ENCODE peak calls at places on chromosomes 4 and X, in nine cellular contexts. One of them, this sample, is unnamed.
A peak's percentile ranks its signal among the peaks of the same experiment; 100 is the strongest.

GRCh38 chrX:120087289-120088017 is 10.0 kb upstream of the RHOXF2B start:
- DNase-seq in adrenal gland: no peak
- DNase-seq in breast epithelium: peak; percentile 20
- DNase-seq in lung: peak; percentile 15
- DNase-seq in tibial artery: no peak
- DNase-seq in astrocyte: no peak
- DNase-seq in pancreas: no peak
- DNase-seq in tibial nerve: no peak
- DNase-seq in psoas muscle: no peak
- DNase-seq in this sample: no peak

GRCh38 chrX:150164971-150165605 is 198.0 kb upstream of the MAMLD1 start:
- DNase-seq in tibial artery: no peak
- DNase-seq in adrenal gland: no peak
- DNase-seq in breast epithelium: no peak
- DNase-seq in tibial nerve: no peak
- DNase-seq in astrocyte: no peak
- DNase-seq in lung: no peak
- DNase-seq in pancreas: no peak
- DNase-seq in psoas muscle: no peak
- DNase-seq in this sample: no peak

GRCh38 chr4:159534655-159535054 is 431.8 kb downstream of the RAPGEF2 start:
- DNase-seq in tibial artery: no peak
- DNase-seq in astrocyte: no peak
- DNase-seq in adrenal gland: no peak
- DNase-seq in lung: no peak
- DNase-seq in tibial nerve: no peak
- DNase-seq in psoas muscle: no peak
- DNase-seq in breast epithelium: no peak
- DNase-seq in pancreas: no peak
- DNase-seq in this sample: no peak

GRCh38 chr4:121358473-121358872 is 22.3 kb downstream of the QRFPR start:
- DNase-seq in adrenal gland: peak; percentile 57
- DNase-seq in astrocyte: peak; percentile 35
- DNase-seq in breast epithelium: no peak
- DNase-seq in psoas muscle: no peak
- DNase-seq in lung: no peak
- DNase-seq in tibial nerve: no peak
- DNase-seq in tibial artery: no peak
- DNase-seq in pancreas: no peak
- DNase-seq in this sample: no peak

GRCh38 chrX:13662537-13662841 is 9.5 kb downstream of the TCEANC start:
- DNase-seq in adrenal gland: no peak
- DNase-seq in pancreas: no peak
- DNase-seq in tibial nerve: peak; percentile 11
- DNase-seq in lung: no peak
- DNase-seq in psoas muscle: no peak
- DNase-seq in tibial artery: no peak
- DNase-seq in astrocyte: no peak
- DNase-seq in breast epithelium: no peak
- DNase-seq in this sample: no peak

GRCh38 chr4:83606898-83607297 is 71.0 kb downstream of the GPAT3 start:
- DNase-seq in adrenal gland: no peak
- DNase-seq in breast epithelium: no peak
- DNase-seq in lung: no peak
- DNase-seq in pancreas: no peak
- DNase-seq in psoas muscle: no peak
- DNase-seq in tibial artery: no peak
- DNase-seq in astrocyte: no peak
- DNase-seq in tibial nerve: no peak
- DNase-seq in this sample: no peak

GRCh38 chr4:25916870-25917269 is 2.9 kb downstream of the SMIM20 start:
- DNase-seq in tibial artery: no peak
- DNase-seq in tibial nerve: no peak
- DNase-seq in adrenal gland: no peak
- DNase-seq in pancreas: no peak
- DNase-seq in breast epithelium: no peak
- DNase-seq in astrocyte: no peak
- DNase-seq in lung: no peak
- DNase-seq in psoas muscle: no peak
- DNase-seq in this sample: no peak

GRCh38 chrX:44343412-44343942 is at the start of gene EFHC2:
- DNase-seq in psoas muscle: peak; percentile 52
- DNase-seq in tibial artery: peak; percentile 65
- DNase-seq in breast epithelium: peak; percentile 22
- DNase-seq in lung: peak; percentile 33
- DNase-seq in adrenal gland: peak; percentile 1
- DNase-seq in tibial nerve: peak; percentile 9
- DNase-seq in astrocyte: peak; percentile 5
- DNase-seq in pancreas: peak; percentile 17
- DNase-seq in this sample: no peak

DNA sequence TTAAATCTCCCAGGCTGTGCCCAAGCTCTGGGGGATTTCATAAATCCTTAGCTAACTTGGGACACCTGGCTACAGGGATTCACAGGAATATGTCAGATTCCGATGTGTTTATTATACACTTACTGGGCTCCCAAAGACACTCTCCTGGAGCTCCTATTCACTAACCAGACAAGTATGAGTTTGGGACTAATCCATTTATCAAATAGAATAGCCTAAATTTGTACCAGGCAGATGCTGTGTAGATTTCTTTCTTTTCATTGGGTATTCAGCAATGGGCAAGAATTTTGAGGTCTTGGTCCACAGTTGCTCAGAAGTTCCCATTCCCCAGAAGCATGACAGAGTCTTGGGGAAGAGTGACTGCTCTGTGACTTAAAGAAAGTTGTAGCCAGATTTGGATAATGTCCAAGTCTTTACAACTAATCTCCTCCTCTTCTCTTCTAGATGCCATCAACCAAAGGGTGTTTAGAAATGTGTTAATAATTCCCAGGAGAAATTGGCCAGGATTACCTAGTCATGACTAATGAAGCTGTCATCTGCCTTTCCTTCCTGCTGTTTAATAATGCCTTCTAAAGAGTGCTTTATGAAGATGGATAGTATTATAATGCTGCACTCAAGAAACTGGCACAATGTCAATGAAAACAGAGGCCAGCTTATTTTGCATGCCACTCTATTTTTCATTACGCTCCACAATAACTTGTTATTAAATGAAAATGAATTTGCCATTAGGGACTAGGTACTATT is 120.9 kb downstream of the CHIC2 start:
- DNase-seq in psoas muscle: no peak
- DNase-seq in astrocyte: peak; percentile 91
- DNase-seq in adrenal gland: no peak
- DNase-seq in pancreas: no peak
- DNase-seq in tibial artery: no peak
- DNase-seq in lung: no peak
- DNase-seq in breast epithelium: no peak
- DNase-seq in tibial nerve: no peak
- DNase-seq in this sample: no peak
- H3K4me3 ChIP-seq in psoas muscle: no peak overlapping the region
- H3K4me3 ChIP-seq in astrocyte: no peak overlapping the region
- H3K4me3 ChIP-seq in adrenal gland: no peak overlapping the region
- H3K4me3 ChIP-seq in pancreas: no peak overlapping the region
- H3K4me3 ChIP-seq in tibial artery: no peak overlapping the region
- H3K4me3 ChIP-seq in lung: no peak overlapping the region
- H3K4me3 ChIP-seq in breast epithelium: no peak overlapping the region
- H3K4me3 ChIP-seq in tibial nerve: no peak overlapping the region
- H3K4me3 ChIP-seq in this sample: no peak overlapping the region

GRCh38 chr4:7267829-7268228 is 75.5 kb downstream of the SORCS2 start:
- DNase-seq in astrocyte: no peak
- DNase-seq in tibial artery: no peak
- DNase-seq in breast epithelium: no peak
- DNase-seq in tibial nerve: no peak
- DNase-seq in adrenal gland: no peak
- DNase-seq in lung: no peak
- DNase-seq in psoas muscle: no peak
- DNase-seq in pancreas: no peak
- DNase-seq in this sample: no peak

GRCh38 chr4:7270121-7270520 is 77.8 kb downstream of the SORCS2 start:
- DNase-seq in psoas muscle: no peak
- DNase-seq in tibial nerve: no peak
- DNase-seq in tibial artery: no peak
- DNase-seq in breast epithelium: no peak
- DNase-seq in lung: no peak
- DNase-seq in pancreas: no peak
- DNase-seq in adrenal gland: no peak
- DNase-seq in astrocyte: no peak
- DNase-seq in this sample: no peak

GRCh38 chr4:7264694-7265093 is 72.4 kb downstream of the SORCS2 start:
- DNase-seq in lung: no peak
- DNase-seq in pancreas: no peak
- DNase-seq in tibial nerve: no peak
- DNase-seq in breast epithelium: no peak
- DNase-seq in adrenal gland: no peak
- DNase-seq in astrocyte: no peak
- DNase-seq in psoas muscle: no peak
- DNase-seq in tibial artery: no peak
- DNase-seq in this sample: no peak

GRCh38 chr4:7266525-7267292 is 74.4 kb downstream of the SORCS2 start:
- DNase-seq in tibial artery: no peak
- DNase-seq in breast epithelium: no peak
- DNase-seq in lung: no peak
- DNase-seq in astrocyte: peak; percentile 92
- DNase-seq in pancreas: no peak
- DNase-seq in tibial nerve: no peak
- DNase-seq in psoas muscle: no peak
- DNase-seq in adrenal gland: no peak
- DNase-seq in this sample: no peak

GRCh38 chr4:7268941-7269340 is 76.6 kb downstream of the SORCS2 start:
- DNase-seq in tibial artery: no peak
- DNase-seq in psoas muscle: no peak
- DNase-seq in pancreas: no peak
- DNase-seq in lung: no peak
- DNase-seq in astrocyte: no peak
- DNase-seq in breast epithelium: no peak
- DNase-seq in tibial nerve: no peak
- DNase-seq in adrenal gland: no peak
- DNase-seq in this sample: no peak
- H3K27ac ChIP-seq in tibial artery: no peak overlapping the region
- H3K27ac ChIP-seq in psoas muscle: no peak overlapping the region
- H3K27ac ChIP-seq in pancreas: no peak overlapping the region
- H3K27ac ChIP-seq in lung: no peak overlapping the region
- H3K27ac ChIP-seq in astrocyte: no peak overlapping the region
- H3K27ac ChIP-seq in breast epithelium: no peak overlapping the region
- H3K27ac ChIP-seq in tibial nerve: no peak overlapping the region
- H3K27ac ChIP-seq in adrenal gland: no peak overlapping the region
- H3K27ac ChIP-seq in this sample: no peak overlapping the region

GRCh38 chrX:11756354-11757318 is 1.4 kb upstream of the MSL3 start:
- DNase-seq in adrenal gland: no peak
- DNase-seq in lung: no peak
- DNase-seq in psoas muscle: no peak
- DNase-seq in tibial artery: no peak
- DNase-seq in astrocyte: peak; percentile 19
- DNase-seq in tibial nerve: no peak
- DNase-seq in pancreas: no peak
- DNase-seq in breast epithelium: no peak
- DNase-seq in this sample: no peak

GRCh38 chrX:11757397-11757728 is 674 bp upstream of the MSL3 start:
- DNase-seq in astrocyte: no peak
- DNase-seq in tibial artery: no peak
- DNase-seq in tibial nerve: no peak
- DNase-seq in breast epithelium: no peak
- DNase-seq in psoas muscle: no peak
- DNase-seq in lung: no peak
- DNase-seq in adrenal gland: no peak
- DNase-seq in pancreas: no peak
- DNase-seq in this sample: no peak

GRCh38 chrX:11753668-11754067 is 4.4 kb upstream of the MSL3 start:
- DNase-seq in adrenal gland: no peak
- DNase-seq in tibial artery: no peak
- DNase-seq in tibial nerve: no peak
- DNase-seq in astrocyte: no peak
- DNase-seq in pancreas: no peak
- DNase-seq in lung: no peak
- DNase-seq in psoas muscle: no peak
- DNase-seq in breast epithelium: no peak
- DNase-seq in this sample: no peak

GRCh38 chrX:11754958-11755645 is 2.9 kb upstream of the MSL3 start:
- DNase-seq in tibial artery: no peak
- DNase-seq in tibial nerve: no peak
- DNase-seq in psoas muscle: no peak
- DNase-seq in breast epithelium: no peak
- DNase-seq in lung: no peak
- DNase-seq in adrenal gland: no peak
- DNase-seq in pancreas: no peak
- DNase-seq in astrocyte: no peak
- DNase-seq in this sample: no peak

DNA sequence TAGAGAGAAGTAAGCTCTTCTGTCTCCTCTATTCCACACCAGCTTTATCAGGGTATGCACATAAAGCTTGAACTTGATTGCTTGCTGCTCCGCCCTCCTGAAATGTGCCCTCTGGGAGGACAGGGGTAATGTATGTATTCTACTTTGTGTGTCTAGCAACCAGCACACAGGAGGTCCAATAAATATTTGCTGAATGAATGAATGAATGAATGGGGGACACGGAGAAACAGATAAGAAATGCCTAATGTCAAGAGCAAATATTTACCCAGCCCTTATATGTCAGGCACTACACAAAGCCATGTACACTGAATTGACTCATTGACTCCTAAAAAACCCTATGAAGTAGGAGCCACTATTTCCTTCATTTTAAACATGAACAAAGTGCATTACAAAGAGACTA is 2.3 kb upstream of the MSL3 start:
- DNase-seq in tibial nerve: no peak
- DNase-seq in psoas muscle: no peak
- DNase-seq in adrenal gland: no peak
- DNase-seq in lung: no peak
- DNase-seq in astrocyte: no peak
- DNase-seq in tibial artery: no peak
- DNase-seq in pancreas: no peak
- DNase-seq in breast epithelium: no peak
- DNase-seq in this sample: no peak
- H3K4me3 ChIP-seq in tibial nerve: no peak overlapping the region
- H3K4me3 ChIP-seq in psoas muscle: no peak overlapping the region
- H3K4me3 ChIP-seq in adrenal gland: no peak overlapping the region
- H3K4me3 ChIP-seq in lung: no peak overlapping the region
- H3K4me3 ChIP-seq in astrocyte: no peak overlapping the region
- H3K4me3 ChIP-seq in tibial artery: no peak overlapping the region
- H3K4me3 ChIP-seq in pancreas: no peak overlapping the region
- H3K4me3 ChIP-seq in breast epithelium: no peak overlapping the region
- H3K4me3 ChIP-seq in this sample: no peak overlapping the region

GRCh38 chr4:3320361-3321023 is 27.7 kb downstream of the RGS12 start:
- DNase-seq in pancreas: no peak
- DNase-seq in lung: no peak
- DNase-seq in astrocyte: no peak
- DNase-seq in psoas muscle: peak; percentile 91
- DNase-seq in adrenal gland: no peak
- DNase-seq in breast epithelium: no peak
- DNase-seq in tibial artery: peak; percentile 48
- DNase-seq in tibial nerve: no peak
- DNase-seq in this sample: no peak
- H3K27ac ChIP-seq in pancreas: no peak overlapping the region
- H3K27ac ChIP-seq in lung: peak overlapping the region; percentile 37
- H3K27ac ChIP-seq in astrocyte: no peak overlapping the region
- H3K27ac ChIP-seq in psoas muscle: peak overlapping the region; percentile 92
- H3K27ac ChIP-seq in adrenal gland: no peak overlapping the region
- H3K27ac ChIP-seq in breast epithelium: no peak overlapping the region
- H3K27ac ChIP-seq in tibial artery: no peak overlapping the region
- H3K27ac ChIP-seq in tibial nerve: peak overlapping the region; percentile 85
- H3K27ac ChIP-seq in this sample: no peak overlapping the region

GRCh38 chrX:72340572-72340971 is 34.9 kb upstream of the CITED1 start:
- DNase-seq in breast epithelium: no peak
- DNase-seq in adrenal gland: no peak
- DNase-seq in lung: no peak
- DNase-seq in astrocyte: no peak
- DNase-seq in tibial nerve: no peak
- DNase-seq in tibial artery: no peak
- DNase-seq in psoas muscle: no peak
- DNase-seq in pancreas: no peak
- DNase-seq in this sample: no peak
- H3K4me3 ChIP-seq in breast epithelium: no peak overlapping the region
- H3K4me3 ChIP-seq in adrenal gland: no peak overlapping the region
- H3K4me3 ChIP-seq in lung: no peak overlapping the region
- H3K4me3 ChIP-seq in astrocyte: no peak overlapping the region
- H3K4me3 ChIP-seq in tibial nerve: no peak overlapping the region
- H3K4me3 ChIP-seq in tibial artery: no peak overlapping the region
- H3K4me3 ChIP-seq in psoas muscle: no peak overlapping the region
- H3K4me3 ChIP-seq in pancreas: no peak overlapping the region
- H3K4me3 ChIP-seq in this sample: no peak overlapping the region

This sample was measured in esophagus squamous epithelium.